ENCODE peak calls at places on chromosomes 4 and X, in six cellular contexts. U is HFF-Myc, H is Peyer's patch, T is astrocyte of the cerebellum, F is sigmoid colon, Z is gastrocnemius medialis. E is an unnamed sample.

GRCh38 chr4:169033660-169034059 is 23.6 kb upstream of the CBR4 start:
- DNase-seq in U (no peak), H (no peak), T (no peak), F (no peak), Z (no peak), E (no peak)

GRCh38 chr4:19026281-19026680 is 1004.7 kb upstream of the LCORL start:
- DNase-seq in U (no peak), H (no peak), T (peak), F (peak), Z (no peak), E (peak)

GRCh38 chr4:96845798-96846197 is 1005.9 kb downstream of the PDHA2 start:
- DNase-seq in U (no peak), H (no peak), T (no peak), F (no peak), Z (no peak), E (no peak)

GRCh38 chrX:73270753-73271152 is 56.1 kb upstream of the NAP1L2 start:
- DNase-seq in U (no peak), H (no peak), T (no peak), F (no peak), Z (no peak), E (no peak)

GRCh38 chrX:148381603-148382002 is 118.8 kb upstream of the AFF2 start:
- DNase-seq in U (no peak), H (no peak), T (no peak), F (no peak), Z (no peak), E (no peak)

GRCh38 chrX:149807747-149808458 is 26.2 kb downstream of the MAGEA9 start:
- DNase-seq in U (no peak), H (no peak), T (no peak), F (no peak), Z (no peak), E (no peak)

GRCh38 chr4:153553820-153554173 is 87.6 kb downstream of the TMEM131L start:
- DNase-seq in U (no peak), H (no peak), T (no peak), F (no peak), Z (peak), E (no peak)

GRCh38 chr4:11421116-11421515 is 7.6 kb downstream of the HS3ST1 start:
- DNase-seq in U (no peak), H (no peak), T (no peak), F (no peak), Z (no peak), E (no peak)

GRCh38 chr4:10924274-10924673 is 239.7 kb upstream of the CLNK start:
- DNase-seq in U (no peak), H (no peak), T (no peak), F (no peak), Z (no peak), E (no peak)

GRCh38 chr4:173130671-173131070 is 37.9 kb upstream of the GALNT7 start:
- DNase-seq in U (no peak), H (no peak), T (no peak), F (no peak), Z (no peak), E (no peak)

GRCh38 chr4:119116925-119117900 is 18.4 kb upstream of the MYOZ2 start:
- DNase-seq in U (no peak), H (no peak), T (no peak), F (no peak), Z (no peak), E (no peak)

GRCh38 chrX:107445146-107445545 is 4.3 kb upstream of the FRMPD3 start:
- DNase-seq in U (no peak), H (no peak), T (no peak), F (no peak), Z (no peak), E (no peak)

GRCh38 chr4:25905371-25905770 is 8.6 kb upstream of the SMIM20 start:
- DNase-seq in U (no peak), H (no peak), T (no peak), F (no peak), Z (no peak), E (no peak)

GRCh38 chr4:10506077-10506476 is 48.9 kb upstream of the ZNF518B start:
- DNase-seq in U (no peak), H (no peak), T (no peak), F (no peak), Z (no peak), E (no peak)

GRCh38 chr4:123526511-123526910 is 129.9 kb downstream of the SPRY1 start:
- DNase-seq in U (no peak), H (no peak), T (no peak), F (no peak), Z (no peak), E (no peak)

GRCh38 chrX:153381684-153382532 is 19.2 kb downstream of the PNMA6E start:
- DNase-seq in U (peak), H (no peak), T (peak), F (no peak), Z (no peak), E (peak)

GRCh38 chr4:98536631-98537030 is 121.8 kb downstream of the TSPAN5 start:
- DNase-seq in U (no peak), H (no peak), T (no peak), F (no peak), Z (no peak), E (no peak)

GRCh38 chrX:404656-405055 is 17.9 kb upstream of the PPP2R3B start:
- DNase-seq in U (no peak), H (no peak), T (no peak), F (no peak), Z (no peak), E (no peak)

GRCh38 chrX:136767104-136767941 is 13.4 kb downstream of the ARHGEF6 start:
- DNase-seq in U (no peak), H (peak), T (peak), F (peak), Z (peak), E (no peak)

GRCh38 chrX:136764206-136764605 is 16.5 kb downstream of the ARHGEF6 start:
- DNase-seq in U (no peak), H (no peak), T (no peak), F (no peak), Z (no peak), E (no peak)

GRCh38 chrX:136765957-136766356 is 14.8 kb downstream of the ARHGEF6 start:
- DNase-seq in U (no peak), H (no peak), T (no peak), F (no peak), Z (no peak), E (no peak)

GRCh38 chrX:136766785-136767103 is 14.0 kb downstream of the ARHGEF6 start:
- DNase-seq in U (no peak), H (no peak), T (no peak), F (no peak), Z (no peak), E (no peak)

GRCh38 chrX:136768469-136769084 is 12.2 kb downstream of the ARHGEF6 start:
- DNase-seq in U (peak), H (no peak), T (peak), F (peak), Z (peak), E (peak)
- H3K4me3 ChIP-seq in U (no peak), H (no peak), T (no peak), F (peak), Z (no peak), E (no peak)

DNA sequence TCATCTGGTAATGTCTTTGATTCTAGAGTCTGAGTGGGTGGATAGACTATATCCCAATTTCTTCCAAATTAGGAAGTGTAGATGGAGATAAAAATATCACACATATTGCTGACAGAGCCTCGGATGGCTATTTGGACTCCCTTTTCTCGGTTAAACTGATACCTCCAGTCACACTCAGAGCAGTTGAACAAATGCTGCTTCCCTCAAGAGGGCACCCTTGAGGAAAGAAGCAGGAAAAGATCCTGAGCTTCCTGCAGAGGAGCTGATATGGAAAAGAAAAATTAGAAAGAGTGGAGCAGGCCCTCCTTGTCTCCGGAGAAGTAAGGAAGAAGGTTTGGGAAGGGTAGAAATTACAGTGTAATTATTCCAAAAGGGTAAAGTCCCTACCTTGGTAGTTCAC is 96.2 kb upstream of the CCSER1 start:
- DNase-seq in U (no peak), H (no peak), T (no peak), F (no peak), Z (no peak), E (no peak)
- TF ChIP-seq CTCF in U (no peak), H (no peak), T (no peak), F (no peak), Z (no peak), E (peak)

DNA sequence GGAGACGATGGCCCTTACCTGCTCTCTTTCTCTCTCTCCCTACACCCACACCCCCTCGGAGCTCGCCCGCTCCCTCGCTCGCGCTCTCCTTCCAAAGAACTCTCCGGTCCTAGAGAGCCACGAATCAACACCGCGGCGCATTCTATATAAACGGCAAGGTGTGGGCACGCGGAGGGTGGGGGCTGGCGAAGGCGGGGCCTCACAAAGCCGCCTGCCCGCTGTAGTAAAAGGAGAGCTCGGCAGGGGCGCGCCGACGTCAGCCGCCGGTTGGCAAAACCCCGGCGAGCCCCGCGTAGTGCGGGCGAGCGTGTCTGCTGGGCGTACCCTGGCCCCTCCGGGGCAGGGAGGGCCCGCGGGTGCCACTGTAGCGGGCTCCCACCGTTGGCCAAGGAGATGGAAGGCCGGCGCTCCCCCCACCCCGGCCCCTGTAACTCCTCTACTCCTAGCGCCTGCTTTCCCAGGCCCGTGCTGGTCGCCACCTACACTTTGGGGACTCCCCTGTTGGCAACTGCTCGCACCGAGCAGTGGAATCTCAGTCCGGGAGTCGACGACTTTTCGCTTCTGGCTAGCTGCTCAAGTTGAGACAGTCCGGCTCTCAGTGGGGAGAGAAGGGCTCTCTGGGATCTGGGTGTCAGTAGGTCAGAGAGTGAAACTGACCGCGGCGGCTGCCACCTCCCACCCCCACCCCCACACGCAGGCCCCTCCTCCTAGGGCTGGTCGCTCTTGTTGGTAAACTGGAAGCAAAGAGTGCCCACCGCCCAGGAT is 325.5 kb upstream of the F9 start:
- DNase-seq in U (no peak), H (no peak), T (no peak), F (peak), Z (peak), E (no peak)
- H3K4me3 ChIP-seq in U (no peak), H (peak), T (peak), F (peak), Z (peak), E (peak)

GRCh38 chr4:130306566-130306965 is 1210.6 kb downstream of the C4orf33 start:
- DNase-seq in U (no peak), H (no peak), T (no peak), F (no peak), Z (no peak), E (no peak)
- TF ChIP-seq CTCF in U (no peak), H (no peak), T (no peak), F (no peak), Z (no peak), E (peak)

GRCh38 chrX:119990995-119991787 is 47.6 kb upstream of the NKAP start:
- DNase-seq in U (no peak), H (no peak), T (no peak), F (no peak), Z (no peak), E (no peak)
- H3K4me3 ChIP-seq in U (no peak), H (peak), T (peak), F (peak), Z (peak), E (no peak)

DNA sequence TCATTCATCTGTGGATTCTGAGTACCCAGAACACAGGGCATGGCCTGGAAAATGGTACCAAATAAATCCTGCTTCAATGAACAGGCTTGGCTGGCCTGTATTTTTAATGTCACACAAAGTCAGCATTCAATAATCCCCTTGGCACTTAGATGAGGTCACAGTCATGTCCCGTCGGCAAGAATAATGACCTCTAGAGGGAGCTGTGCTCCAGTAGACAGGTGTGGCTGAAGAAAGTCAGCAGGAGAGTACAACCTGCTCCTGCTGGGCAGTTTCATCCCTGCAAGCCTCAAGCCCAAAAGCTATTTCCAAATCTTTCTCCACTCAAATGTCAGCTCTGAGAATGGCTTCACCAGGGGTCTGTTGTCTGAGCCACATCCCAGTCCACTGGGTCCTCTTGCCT is 404.0 kb upstream of the F9 start:
- DNase-seq in U (no peak), H (no peak), T (no peak), F (no peak), Z (peak), E (no peak)
- TF ChIP-seq CTCF in U (peak), H (peak), T (no peak), F (no peak), Z (peak), E (peak)

DNA sequence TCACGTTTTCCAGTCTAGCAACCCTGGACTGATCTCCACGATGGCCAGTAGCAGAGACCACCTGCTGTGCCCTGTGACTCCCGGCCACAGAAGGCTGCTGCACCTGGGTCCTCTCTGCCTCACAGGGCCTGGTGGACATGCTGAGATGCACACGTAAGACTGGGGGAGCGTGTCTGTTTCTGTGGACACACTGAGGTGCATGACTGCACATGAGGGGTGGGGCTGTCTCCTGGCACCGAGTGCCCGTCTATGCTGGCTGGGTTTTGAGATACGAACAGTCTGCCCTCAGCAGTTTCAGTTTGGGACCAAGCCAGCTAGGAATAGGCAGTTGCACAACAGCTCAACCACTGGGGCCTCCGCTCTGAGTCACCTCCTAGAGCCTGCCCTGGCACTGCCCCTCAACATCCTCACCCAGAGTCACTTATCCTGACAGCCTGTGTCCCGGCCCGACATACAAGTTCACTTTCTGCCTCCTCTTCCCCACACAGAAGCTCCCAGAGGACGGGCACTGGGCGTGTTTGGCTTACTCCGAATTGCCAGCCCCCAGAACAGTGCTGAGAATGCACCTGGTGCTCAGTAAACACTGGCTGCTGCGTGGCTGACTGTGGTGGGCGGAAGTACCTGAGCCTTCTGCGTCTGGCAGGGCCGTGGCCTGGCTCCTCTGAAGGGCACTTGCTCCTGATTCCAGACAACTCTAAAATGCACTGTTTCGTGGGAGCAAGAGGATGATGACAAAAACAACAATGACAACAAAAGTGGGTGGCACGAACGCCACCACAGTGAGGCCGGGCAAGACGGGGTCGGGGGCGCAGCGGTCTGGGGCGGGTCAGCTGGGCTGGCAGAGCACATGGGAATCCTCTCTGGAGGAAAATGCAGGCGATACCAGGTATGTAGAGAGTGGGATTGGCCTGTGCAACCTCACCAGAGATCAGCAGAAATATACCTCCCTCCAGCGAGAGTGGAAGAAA is 30.9 kb downstream of the RNF212 start:
- DNase-seq in U (no peak), H (peak), T (peak), F (peak), Z (peak), E (peak)
- H3K4me3 ChIP-seq in U (no peak), H (no peak), T (no peak), F (no peak), Z (no peak), E (no peak)

GRCh38 chrX:110442631-110443030 is 84.0 kb downstream of the RTL9 start:
- DNase-seq in U (no peak), H (no peak), T (no peak), F (no peak), Z (no peak), E (no peak)
- TF ChIP-seq CTCF in U (peak), H (no peak), T (peak), F (no peak), Z (no peak), E (peak)

GRCh38 chr4:47914926-47915237 is 499 bp upstream of the NFXL1 start:
- DNase-seq in U (no peak), H (no peak), T (no peak), F (no peak), Z (no peak), E (no peak)
- H3K4me3 ChIP-seq in U (peak), H (peak), T (peak), F (peak), Z (peak), E (peak)

E was measured in retinal pigment epithelial cell.